ENCODE peak calls at places on chromosomes 12 and 14, in four cellular contexts. One of them, this sample, is unnamed.

GRCh38 chr14:54894995-54895394 is 7.6 kb downstream of the GCH1 start:
- DNase-seq in fibroblast of lung: no peak
- DNase-seq in ACHN: peak
- DNase-seq in NCI-H774: no peak
- DNase-seq in this sample: peak

GRCh38 chr12:65528127-65528526 is 249.6 kb downstream of the MSRB3 start:
- DNase-seq in ACHN: no peak
- DNase-seq in fibroblast of lung: no peak
- DNase-seq in NCI-H774: no peak
- DNase-seq in this sample: no peak

GRCh38 chr12:115752913-115753726 is 524.4 kb downstream of the MED13L start:
- DNase-seq in NCI-H774: peak
- DNase-seq in fibroblast of lung: peak
- DNase-seq in ACHN: peak
- DNase-seq in this sample: peak

GRCh38 chr12:123064885-123065619 is 84.6 kb downstream of the ARL6IP4 start:
- DNase-seq in ACHN: no peak
- DNase-seq in fibroblast of lung: peak
- DNase-seq in NCI-H774: peak
- DNase-seq in this sample: no peak

GRCh38 chr14:70999117-70999516 is 91.9 kb downstream of the PCNX1 start:
- DNase-seq in ACHN: no peak
- DNase-seq in fibroblast of lung: no peak
- DNase-seq in NCI-H774: no peak
- DNase-seq in this sample: no peak

GRCh38 chr14:105064721-105065143 is 498 bp downstream of the GPR132 start:
- DNase-seq in NCI-H774: no peak
- DNase-seq in fibroblast of lung: no peak
- DNase-seq in ACHN: peak
- DNase-seq in this sample: peak

GRCh38 chr12:50567926-50568325 is 63.1 kb downstream of the DIP2B start:
- DNase-seq in fibroblast of lung: peak
- DNase-seq in ACHN: no peak
- DNase-seq in NCI-H774: no peak
- DNase-seq in this sample: no peak

GRCh38 chr14:53537421-53538315 is 384.5 kb upstream of the DDHD1 start:
- DNase-seq in ACHN: no peak
- DNase-seq in NCI-H774: no peak
- DNase-seq in fibroblast of lung: peak
- DNase-seq in this sample: no peak

GRCh38 chr12:27190761-27191160 is 53.3 kb upstream of the STK38L start:
- DNase-seq in ACHN: no peak
- DNase-seq in fibroblast of lung: peak
- DNase-seq in NCI-H774: no peak
- DNase-seq in this sample: peak

GRCh38 chr12:2637371-2637770 is 157.4 kb upstream of the FKBP4 start:
- DNase-seq in NCI-H774: no peak
- DNase-seq in fibroblast of lung: no peak
- DNase-seq in ACHN: no peak
- DNase-seq in this sample: no peak

GRCh38 chr12:166425-167091 is 47.4 kb downstream of the SLC6A12 start:
- DNase-seq in ACHN: no peak
- DNase-seq in fibroblast of lung: no peak
- DNase-seq in NCI-H774: no peak
- DNase-seq in this sample: no peak

This sample was measured in AG08395.